ENCODE peak calls at places on chromosomes 4 and X, in nine cellular contexts. Y is Panc1, L is GM23338, Z is choroid plexus epithelial cell, F is fibroblast of pulmonary artery, G is dorsolateral prefrontal cortex, D is fibroblast of mammary gland, M is AG10803, T is fibroblast of lung. P is an unnamed sample.

GRCh38 chr4:185298728-185299394 is 89.5 kb downstream of the SNX25 start:
- DNase-seq in G (no peak), D (no peak), L (no peak), Y (no peak), Z (no peak), M (no peak), F (no peak), T (no peak), P (no peak)

GRCh38 chr4:41199788-41200187 is 14.6 kb downstream of the APBB2 start:
- DNase-seq in L (no peak), G (no peak), D (no peak), F (no peak), Y (no peak), M (no peak), Z (no peak), T (no peak), P (peak; percentile 52)

GRCh38 chr4:183797445-183798248 is 107.5 kb upstream of the STOX2 start:
- DNase-seq in L (peak; percentile 63), D (peak; percentile 20), G (no peak), F (peak; percentile 7), M (peak; percentile 6), T (peak; percentile 14), Z (peak; percentile 19), Y (no peak), P (peak; percentile 6)

GRCh38 chr4:101958547-101958946 is 168.0 kb downstream of the BANK1 start:
- DNase-seq in F (no peak), M (no peak), L (no peak), D (no peak), G (peak; percentile 32), T (no peak), Z (no peak), Y (no peak), P (no peak)

GRCh38 chr4:98482847-98483806 is 175.3 kb downstream of the TSPAN5 start:
- DNase-seq in D (peak; percentile 82), T (no peak), G (no peak), Z (peak; percentile 48), L (no peak), M (peak; percentile 42), Y (peak; percentile 35), F (peak; percentile 23), P (no peak)

GRCh38 chrX:107597264-107597663 is 31.0 kb upstream of the PRPS1 start:
- DNase-seq in D (no peak), Y (no peak), Z (no peak), M (no peak), F (no peak), T (no peak), G (no peak), L (no peak), P (no peak)

GRCh38 chr4:153611679-153612078 is 72.4 kb upstream of the TLR2 start:
- DNase-seq in T (peak; percentile 56), D (peak; percentile 32), Z (peak; percentile 76), F (peak; percentile 58), M (peak; percentile 23), L (no peak), G (no peak), Y (no peak), P (peak; percentile 21)

GRCh38 chr4:22410645-22411247 is 105.1 kb downstream of the ADGRA3 start:
- DNase-seq in T (peak; percentile 50), L (peak; percentile 50), G (no peak), M (peak; percentile 17), Z (peak; percentile 30), Y (no peak), F (peak; percentile 36), D (peak; percentile 19), P (peak; percentile 41)

GRCh38 chrX:23668335-23668734 is 1.0 kb downstream of the PRDX4 start:
- DNase-seq in L (no peak), Y (no peak), T (peak; percentile 4), F (no peak), M (no peak), D (no peak), Z (peak; percentile 4), G (no peak), P (peak; percentile 9)

GRCh38 chrX:23666282-23666681 is 1.0 kb upstream of the PRDX4 start:
- DNase-seq in Y (no peak), F (no peak), T (no peak), G (no peak), D (no peak), M (no peak), L (no peak), Z (no peak), P (no peak)

GRCh38 chrX:23662853-23663252 is 4.4 kb upstream of the PRDX4 start:
- DNase-seq in Y (no peak), F (peak; percentile 14), G (no peak), L (no peak), T (peak; percentile 14), D (peak; percentile 84), M (peak; percentile 28), Z (peak; percentile 21), P (peak; percentile 72)

GRCh38 chrX:23662187-23662586 is 5.1 kb upstream of the PRDX4 start:
- DNase-seq in F (no peak), L (no peak), Z (no peak), G (no peak), T (no peak), Y (no peak), D (no peak), M (no peak), P (no peak)

DNA sequence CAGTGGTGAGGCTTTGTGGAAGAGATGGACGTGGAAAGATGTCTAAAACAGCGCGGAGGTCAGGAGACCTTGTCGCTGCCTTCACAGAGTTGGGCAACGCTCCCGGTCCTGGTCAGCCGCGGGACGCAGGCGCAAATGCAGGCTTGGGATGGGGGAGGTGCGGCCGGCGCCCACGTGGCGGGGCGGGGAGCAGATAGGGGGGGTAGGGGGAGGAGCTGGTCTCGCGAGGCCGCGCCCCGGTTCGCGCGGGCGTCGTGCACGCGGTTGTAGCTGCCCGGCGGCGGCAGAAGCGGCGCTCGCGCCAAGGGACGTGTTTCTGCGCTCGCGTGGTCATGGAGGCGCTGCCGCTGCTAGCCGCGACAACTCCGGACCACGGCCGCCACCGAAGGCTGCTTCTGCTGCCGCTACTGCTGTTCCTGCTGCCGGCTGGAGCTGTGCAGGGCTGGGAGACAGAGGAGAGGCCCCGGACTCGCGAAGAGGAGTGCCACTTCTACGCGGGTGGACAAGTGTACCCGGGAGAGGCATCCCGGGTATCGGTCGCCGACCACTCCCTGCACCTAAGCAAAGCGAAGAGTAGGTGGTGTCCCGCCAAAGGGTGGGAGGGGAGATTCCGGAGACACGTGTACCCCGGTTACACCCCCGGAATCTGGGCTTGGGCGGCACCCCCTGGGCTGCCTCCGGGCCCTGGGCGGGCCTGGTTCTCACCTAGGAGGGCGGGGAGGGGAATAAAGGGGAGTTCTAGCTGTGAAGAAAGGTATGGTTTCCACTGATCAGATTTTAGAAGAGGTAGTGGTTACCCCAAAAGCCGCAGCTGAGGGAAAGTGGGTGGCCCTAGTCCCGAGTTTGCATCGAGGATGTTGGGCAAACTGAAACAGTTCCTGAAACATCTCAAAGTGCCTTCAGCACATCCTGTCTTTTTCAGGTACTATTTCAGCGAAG is at the start of gene PRDX4:
- DNase-seq in T (peak; percentile 88), D (peak; percentile 86), G (peak; percentile 86), F (peak; percentile 90), L (peak; percentile 69), Z (peak; percentile 90), Y (peak; percentile 20), M (peak; percentile 85), P (peak; percentile 93)
- H3K4me3 ChIP-seq in T (peak within 1 kb of the TSS; percentile 84), D (peak within 1 kb of the TSS; percentile 74), G (peak within 1 kb of the TSS; percentile 62), F (peak within 1 kb of the TSS; percentile 75), L (peak within 1 kb of the TSS; percentile 48), Z (peak within 1 kb of the TSS; percentile 73), Y (peak within 1 kb of the TSS; percentile 70), M (peak within 1 kb of the TSS; percentile 75), P (peak within 1 kb of the TSS; percentile 71)

GRCh38 chr4:95431678-95432077 is 117.1 kb downstream of the UNC5C start:
- DNase-seq in T (no peak), Z (no peak), G (no peak), Y (no peak), F (no peak), M (no peak), L (no peak), D (no peak), P (no peak)
- TF ChIP-seq CTCF in T (no peak), Z (no peak), G (no peak), Y (no peak), F (no peak), M (no peak), L (no peak), D (no peak), P (no peak)

GRCh38 chrX:119574394-119575266 is at the start of gene UBE2A:
- DNase-seq in D (peak; percentile 85), T (peak; percentile 90), L (peak; percentile 93), Z (peak; percentile 95), M (peak; percentile 93), F (peak; percentile 93), Y (no peak), G (peak; percentile 80), P (peak; percentile 93)

GRCh38 chrX:119573222-119573621 is 1.1 kb upstream of the UBE2A start:
- DNase-seq in M (no peak), G (no peak), L (no peak), Y (no peak), Z (no peak), F (no peak), T (no peak), D (no peak), P (no peak)

GRCh38 chrX:119579414-119579813 is 5.1 kb downstream of the UBE2A start:
- DNase-seq in L (no peak), D (no peak), T (no peak), G (no peak), Y (no peak), M (no peak), F (no peak), Z (no peak), P (no peak)

GRCh38 chrX:119570351-119570835 is 4.0 kb upstream of the UBE2A start:
- DNase-seq in T (no peak), F (no peak), G (no peak), L (peak; percentile 5), M (no peak), D (no peak), Y (no peak), Z (no peak), P (no peak)

GRCh38 chrX:119573840-119574393 is 446 bp upstream of the UBE2A start:
- DNase-seq in F (peak; percentile 58), G (no peak), D (peak; percentile 50), Z (peak; percentile 64), Y (no peak), L (peak; percentile 45), M (peak; percentile 38), T (no peak), P (peak; percentile 72)
- H3K4me3 ChIP-seq in F (peak overlapping the region; percentile 72), G (peak overlapping the region; percentile 71), D (peak overlapping the region; percentile 65), Z (peak overlapping the region; percentile 74), Y (peak overlapping the region; percentile 78), L (peak overlapping the region; percentile 76), M (peak overlapping the region; percentile 71), T (peak overlapping the region; percentile 65), P (peak overlapping the region; percentile 70)

DNA sequence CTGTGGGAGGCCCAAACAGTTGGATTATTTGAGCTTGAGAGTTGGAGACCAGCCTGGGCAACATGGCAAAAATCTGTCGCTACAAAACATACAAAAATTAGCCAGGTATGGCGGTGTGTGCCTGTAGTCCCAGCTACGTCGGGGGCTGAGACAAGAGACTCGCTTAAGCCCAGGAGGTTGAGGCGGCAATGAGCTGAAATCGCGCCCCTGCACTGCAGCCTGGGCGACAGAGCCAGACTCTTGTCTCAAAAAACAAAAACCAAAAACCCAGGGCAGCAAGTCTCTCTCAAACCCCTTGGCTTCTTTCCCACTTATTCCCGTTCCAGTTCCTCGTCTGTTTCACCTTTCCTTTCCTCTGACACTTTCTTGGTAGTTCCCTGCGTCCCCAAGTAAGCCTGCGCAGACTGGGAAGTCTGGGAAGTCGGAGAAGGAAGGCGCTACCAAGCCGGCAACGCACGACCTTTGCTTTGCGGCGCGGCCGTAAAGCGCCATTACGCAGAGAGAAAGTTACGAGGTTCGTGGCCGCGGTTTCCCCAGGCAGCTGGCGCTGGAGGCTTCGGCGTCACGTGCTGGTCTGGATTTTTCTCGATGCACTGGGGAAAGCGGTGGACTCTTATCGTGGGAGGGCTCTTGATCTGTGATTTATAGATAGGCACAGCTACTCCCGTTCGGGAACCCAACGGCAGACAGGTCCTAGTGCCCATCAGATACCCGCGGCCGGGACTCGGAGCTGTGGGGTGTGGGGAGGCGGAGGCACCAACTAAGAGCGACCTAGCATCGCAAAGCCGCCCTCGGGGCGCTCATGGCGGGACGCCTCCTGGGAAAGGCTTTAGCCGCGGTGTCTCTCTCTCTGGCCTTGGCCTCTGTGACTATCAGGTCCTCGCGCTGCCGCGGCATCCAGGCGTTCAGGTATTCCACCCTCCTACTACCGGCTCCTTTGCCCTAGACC is at the start of gene NUDT9:
- DNase-seq in L (peak; percentile 97), T (peak; percentile 97), Y (peak; percentile 86), M (peak; percentile 97), G (peak; percentile 96), D (peak; percentile 97), F (peak; percentile 97), Z (peak; percentile 96), P (peak; percentile 96)
- TF ChIP-seq CTCF in L (no peak), T (no peak), Y (no peak), M (no peak), G (peak; percentile 11), D (no peak), F (no peak), Z (no peak), P (peak; percentile 6)